ENCODE peak calls at places on chromosomes 13 and 19, in four cellular contexts. One of them, this sample, is unnamed.

GRCh38 chr13:94323746-94324408 is 155.6 kb downstream of the DCT start:
- DNase-seq in cardiac fibroblast: no peak
- DNase-seq in amniotic stem cell: no peak
- DNase-seq in A673: peak; percentile 58
- DNase-seq in this sample: no peak

GRCh38 chr13:111241006-111241755 is 79.3 kb upstream of the TEX29 start:
- DNase-seq in A673: no peak
- DNase-seq in cardiac fibroblast: no peak
- DNase-seq in amniotic stem cell: no peak
- DNase-seq in this sample: no peak

GRCh38 chr19:39246951-39247669 is 1.5 kb downstream of the IFNL4 start:
- DNase-seq in cardiac fibroblast: peak; percentile 7
- DNase-seq in A673: peak; percentile 45
- DNase-seq in amniotic stem cell: no peak
- DNase-seq in this sample: no peak

GRCh38 chr13:33610471-33611015 is 207.4 kb upstream of the RFC3 start:
- DNase-seq in cardiac fibroblast: peak; percentile 44
- DNase-seq in amniotic stem cell: no peak
- DNase-seq in A673: peak; percentile 78
- DNase-seq in this sample: peak; percentile 25

GRCh38 chr19:35736913-35737886 is 5.1 kb downstream of the IGFLR1 start:
- DNase-seq in cardiac fibroblast: no peak
- DNase-seq in A673: no peak
- DNase-seq in amniotic stem cell: no peak
- DNase-seq in this sample: no peak

GRCh38 chr19:1446713-1447564 is 3.0 kb upstream of the APC2 start:
- DNase-seq in cardiac fibroblast: no peak
- DNase-seq in A673: peak; percentile 51
- DNase-seq in amniotic stem cell: no peak
- DNase-seq in this sample: no peak

GRCh38 chr19:56838930-56839664 is 1.4 kb downstream of the PEG3 start:
- DNase-seq in cardiac fibroblast: peak; percentile 96
- DNase-seq in A673: peak; percentile 97
- DNase-seq in amniotic stem cell: no peak
- DNase-seq in this sample: no peak

GRCh38 chr13:90015565-90016507 is 1331.7 kb upstream of the MIR17HG start:
- DNase-seq in amniotic stem cell: no peak
- DNase-seq in cardiac fibroblast: no peak
- DNase-seq in A673: no peak
- DNase-seq in this sample: no peak

GRCh38 chr13:79782541-79783216 is 301.7 kb downstream of the NDFIP2 start:
- DNase-seq in cardiac fibroblast: peak; percentile 92
- DNase-seq in amniotic stem cell: no peak
- DNase-seq in A673: no peak
- DNase-seq in this sample: no peak

GRCh38 chr13:42377640-42378382 is 105.9 kb downstream of the AKAP11 start:
- DNase-seq in A673: no peak
- DNase-seq in cardiac fibroblast: peak; percentile 14
- DNase-seq in amniotic stem cell: no peak
- DNase-seq in this sample: no peak

GRCh38 chr13:103730407-103730806 is 664.2 kb upstream of the SLC10A2 start:
- DNase-seq in cardiac fibroblast: no peak
- DNase-seq in A673: no peak
- DNase-seq in amniotic stem cell: no peak
- DNase-seq in this sample: no peak

GRCh38 chr19:38172001-38172400 is 52.0 kb downstream of the DPF1 start:
- DNase-seq in A673: no peak
- DNase-seq in amniotic stem cell: no peak
- DNase-seq in cardiac fibroblast: no peak
- DNase-seq in this sample: no peak

GRCh38 chr19:47111081-47111589 is 2.4 kb downstream of the ZC3H4 start:
- DNase-seq in cardiac fibroblast: no peak
- DNase-seq in amniotic stem cell: no peak
- DNase-seq in A673: peak; percentile 27
- DNase-seq in this sample: peak; percentile 73

GRCh38 chr19:12789098-12789903 is 2.0 kb upstream of the JUNB start:
- DNase-seq in amniotic stem cell: no peak
- DNase-seq in A673: no peak
- DNase-seq in cardiac fibroblast: no peak
- DNase-seq in this sample: no peak

GRCh38 chr19:29855771-29856510 is 44.1 kb downstream of the CCNE1 start:
- DNase-seq in amniotic stem cell: no peak
- DNase-seq in A673: no peak
- DNase-seq in cardiac fibroblast: no peak
- DNase-seq in this sample: no peak

GRCh38 chr13:105139380-105140285 is 1395.8 kb downstream of the EFNB2 start:
- DNase-seq in A673: peak; percentile 29
- DNase-seq in cardiac fibroblast: peak; percentile 34
- DNase-seq in amniotic stem cell: no peak
- DNase-seq in this sample: peak; percentile 2

GRCh38 chr13:34577051-34577450 is 365.0 kb upstream of the NBEA start:
- DNase-seq in A673: no peak
- DNase-seq in amniotic stem cell: no peak
- DNase-seq in cardiac fibroblast: peak; percentile 37
- DNase-seq in this sample: no peak

GRCh38 chr19:37930416-37930815 is 23.4 kb downstream of the SIPA1L3 start:
- DNase-seq in A673: no peak
- DNase-seq in amniotic stem cell: no peak
- DNase-seq in cardiac fibroblast: peak; percentile 26
- DNase-seq in this sample: no peak

GRCh38 chr13:42762251-42762650 is 19.1 kb upstream of the FAM216B start:
- DNase-seq in cardiac fibroblast: peak; percentile 64
- DNase-seq in A673: no peak
- DNase-seq in amniotic stem cell: no peak
- DNase-seq in this sample: no peak

GRCh38 chr19:5743640-5744039 is 23.2 kb downstream of the CATSPERD start:
- DNase-seq in A673: no peak
- DNase-seq in cardiac fibroblast: no peak
- DNase-seq in amniotic stem cell: no peak
- DNase-seq in this sample: no peak

GRCh38 chr19:42150940-42151339 is 18.7 kb upstream of the POU2F2 start:
- DNase-seq in A673: no peak
- DNase-seq in amniotic stem cell: no peak
- DNase-seq in cardiac fibroblast: no peak
- DNase-seq in this sample: no peak

GRCh38 chr19:36686365-36687213 is 823 bp upstream of the ZNF567 start:
- DNase-seq in cardiac fibroblast: peak; percentile 6
- DNase-seq in amniotic stem cell: no peak
- DNase-seq in A673: peak; percentile 3
- DNase-seq in this sample: peak; percentile 16

GRCh38 chr13:75838366-75839017 is 202.4 kb downstream of the LMO7 start:
- DNase-seq in amniotic stem cell: no peak
- DNase-seq in cardiac fibroblast: no peak
- DNase-seq in A673: no peak
- DNase-seq in this sample: no peak

GRCh38 chr19:50694815-50695145 is 24.8 kb downstream of the SHANK1 start:
- DNase-seq in amniotic stem cell: no peak
- DNase-seq in cardiac fibroblast: no peak
- DNase-seq in A673: no peak
- DNase-seq in this sample: no peak

GRCh38 chr13:82772802-82773201 is 1109.5 kb downstream of the SLITRK1 start:
- DNase-seq in amniotic stem cell: no peak
- DNase-seq in cardiac fibroblast: peak; percentile 18
- DNase-seq in A673: peak; percentile 14
- DNase-seq in this sample: no peak